ENCODE peak calls at places on chromosomes 12 and 14, in five cellular contexts. D, W, P, X and G are unnamed samples.
A peak's percentile ranks its signal among the peaks of the same experiment; 100 is the strongest.

GRCh38 chr12:109761631-109761950 is 48.0 kb downstream of the FAM222A start:
- DNase-seq in D (no peak), P (no peak), W (no peak), X (no peak), G (no peak)

GRCh38 chr12:96183734-96184370 is 10.3 kb upstream of the ELK3 start:
- DNase-seq in P (no peak), X (no peak), D (no peak), W (no peak), G (no peak)

GRCh38 chr12:4292266-4293063 is 18.9 kb downstream of the CCND2 start:
- DNase-seq in D (no peak), W (no peak), X (no peak), P (no peak), G (no peak)

GRCh38 chr12:115155665-115156645 is 472.0 kb upstream of the TBX3 start:
- DNase-seq in P (no peak), W (no peak), X (no peak), D (no peak), G (no peak)

GRCh38 chr12:92561543-92561899 is 141.3 kb upstream of the PLEKHG7 start:
- DNase-seq in X (no peak), W (no peak), P (peak; percentile 77), D (no peak), G (peak; percentile 75)

GRCh38 chr14:47200740-47201139 is 474.7 kb downstream of the MDGA2 start:
- DNase-seq in P (no peak), W (no peak), X (no peak), D (no peak), G (no peak)

GRCh38 chr12:104788848-104789271 is 169.2 kb downstream of the SLC41A2 start:
- DNase-seq in D (no peak), W (no peak), P (no peak), X (no peak), G (no peak)

GRCh38 chr14:73242274-73242960 is 5.1 kb downstream of the PAPLN start:
- DNase-seq in P (no peak), X (no peak), W (no peak), D (no peak), G (no peak)

GRCh38 chr12:54220567-54220966 is 31.8 kb upstream of the SMUG1 start:
- DNase-seq in P (no peak), D (no peak), X (no peak), W (no peak), G (no peak)

GRCh38 chr14:53152909-53153701 is at the start of gene DDHD1:
- DNase-seq in X (no peak), P (peak; percentile 78), D (peak; percentile 95), W (peak; percentile 82), G (peak; percentile 85)

GRCh38 chr12:28770329-28770728 is 378.7 kb upstream of the FAR2 start:
- DNase-seq in X (no peak), D (no peak), W (no peak), P (no peak), G (no peak)

GRCh38 chr12:96456265-96456974 is 33.0 kb upstream of the CFAP54 start:
- DNase-seq in P (no peak), D (no peak), W (no peak), X (no peak), G (no peak)

GRCh38 chr14:72644758-72645489 is 249.0 kb downstream of the DPF3 start:
- DNase-seq in X (no peak), P (no peak), W (no peak), D (no peak), G (no peak)

GRCh38 chr12:24591079-24591626 is 357.7 kb downstream of the BCAT1 start:
- DNase-seq in X (no peak), W (no peak), D (no peak), P (no peak), G (no peak)